ENCODE peak calls at places on chromosome 16, in four cellular contexts. F is H1, Z is HepG2, T is HCT116. C is an unnamed sample.
A peak's percentile ranks its signal among the peaks of the same experiment; 100 is the strongest.

GRCh38 chr16:8374586-8374985 is 215.7 kb downstream of the TMEM114 start:
- DNase-seq in Z (no peak), F (no peak), T (no peak), C (no peak)

GRCh38 chr16:12661656-12662172 is 142.0 kb downstream of the CPPED1 start:
- DNase-seq in F (peak; percentile 82), Z (peak; percentile 76), T (peak; percentile 6), C (peak; percentile 78)

GRCh38 chr16:3646348-3646920 is 8.1 kb upstream of the DNASE1 start:
- DNase-seq in T (peak; percentile 51), Z (peak; percentile 84), F (peak; percentile 41), C (no peak)

GRCh38 chr16:73432794-73433455 is 385.0 kb upstream of the ZFHX3 start:
- DNase-seq in T (no peak), F (no peak), Z (no peak), C (no peak)

GRCh38 chr16:50600582-50601283 is 52.5 kb downstream of the NKD1 start:
- DNase-seq in F (no peak), Z (peak; percentile 39), T (no peak), C (no peak)

GRCh38 chr16:68403177-68403576 is 45.1 kb downstream of the SMPD3 start:
- DNase-seq in F (no peak), T (no peak), Z (no peak), C (no peak)

GRCh38 chr16:19008245-19008644 is 24.5 kb downstream of the TMC7 start:
- DNase-seq in F (no peak), T (no peak), Z (peak; percentile 71), C (no peak)

GRCh38 chr16:85391175-85391707 is 221.9 kb upstream of the GSE1 start:
- DNase-seq in F (peak; percentile 33), Z (no peak), T (no peak), C (no peak)

GRCh38 chr16:59385953-59386352 is 651.8 kb upstream of the GOT2 start:
- DNase-seq in T (no peak), Z (no peak), F (no peak), C (no peak)

GRCh38 chr16:86882586-86883280 is 304.4 kb downstream of the FOXL1 start:
- DNase-seq in F (no peak), Z (no peak), T (no peak), C (no peak)

GRCh38 chr16:17397499-17397891 is 73.3 kb downstream of the XYLT1 start:
- DNase-seq in T (no peak), F (no peak), Z (peak; percentile 61), C (no peak)

GRCh38 chr16:82059983-82060421 is 24.9 kb downstream of the HSD17B2 start:
- DNase-seq in T (no peak), F (no peak), Z (peak; percentile 75), C (no peak)

GRCh38 chr16:17930280-17930679 is 406.3 kb downstream of the NPIPA8 start:
- DNase-seq in Z (no peak), T (no peak), F (no peak), C (no peak)

GRCh38 chr16:66070140-66070887 is 296.2 kb upstream of the CDH5 start:
- DNase-seq in T (no peak), F (no peak), Z (no peak), C (no peak)

GRCh38 chr16:57310801-57311200 is 26.3 kb upstream of the PLLP start:
- DNase-seq in F (no peak), T (no peak), Z (no peak), C (no peak)

GRCh38 chr16:19883296-19883951 is 1.2 kb downstream of the GPRC5B start:
- DNase-seq in F (peak; percentile 71), Z (no peak), T (no peak), C (no peak)

GRCh38 chr16:87864331-87864989 is 4.8 kb downstream of the SLC7A5 start:
- DNase-seq in Z (no peak), F (no peak), T (no peak), C (no peak)

GRCh38 chr16:12257926-12258561 is 281.5 kb downstream of the SNX29 start:
- DNase-seq in Z (peak; percentile 95), T (no peak), F (no peak), C (no peak)

GRCh38 chr16:81633147-81633619 is 145.9 kb upstream of the PLCG2 start:
- DNase-seq in Z (peak; percentile 16), T (no peak), F (peak; percentile 59), C (no peak)

GRCh38 chr16:24838554-24839266 is 7.1 kb upstream of the SLC5A11 start:
- DNase-seq in Z (peak; percentile 83), F (no peak), T (no peak), C (no peak)

GRCh38 chr16:29820730-29821662 is 734 bp downstream of the MVP start:
- DNase-seq in Z (no peak), T (no peak), F (no peak), C (no peak)

GRCh38 chr16:72921620-72922019 is 126.3 kb downstream of the ZFHX3 start:
- DNase-seq in T (no peak), Z (no peak), F (no peak), C (no peak)

GRCh38 chr16:73183678-73184092 is 135.8 kb upstream of the ZFHX3 start:
- DNase-seq in Z (no peak), T (no peak), F (no peak), C (no peak)

GRCh38 chr16:30896203-30896889 is at the start of gene CTF1:
- DNase-seq in F (peak; percentile 89), T (peak; percentile 65), Z (peak; percentile 39), C (peak; percentile 56)

GRCh38 chr16:30896890-30897730 is 696 bp downstream of the CTF1 start:
- DNase-seq in T (peak; percentile 86), F (peak; percentile 86), Z (peak; percentile 87), C (peak; percentile 90)

GRCh38 chr16:30893744-30894539 is at the start of gene BCL7C:
- DNase-seq in T (peak; percentile 65), Z (peak; percentile 90), F (peak; percentile 93), C (peak; percentile 76)

GRCh38 chr16:30894540-30895368 is 877 bp upstream of the BCL7C start:
- DNase-seq in F (no peak), Z (no peak), T (no peak), C (no peak)

GRCh38 chr16:30895592-30896202 is 717 bp upstream of the CTF1 start:
- DNase-seq in F (no peak), Z (no peak), T (peak; percentile 34), C (no peak)
- H3K4me3 ChIP-seq in F (peak overlapping the region; percentile 79), Z (peak overlapping the region; percentile 84), T (peak overlapping the region; percentile 79), C (peak overlapping the region; percentile 63)

GRCh38 chr16:79994413-79994812 is 393.9 kb upstream of the MAF start:
- DNase-seq in T (no peak), Z (no peak), F (no peak), C (peak; percentile 13)
- H3K27me3 ChIP-seq in T (no peaks in the 10 kb centered on the region), Z (no peaks in the 10 kb centered on the region), F (no peaks in the 10 kb centered on the region), C (no peaks in the 10 kb centered on the region)

GRCh38 chr16:78048319-78048718 is 26.0 kb downstream of the CLEC3A start:
- DNase-seq in T (no peak), Z (no peak), F (no peak), C (no peak)

GRCh38 chr16:78040396-78040795 is 18.0 kb downstream of the CLEC3A start:
- DNase-seq in Z (no peak), F (no peak), T (no peak), C (no peak)

GRCh38 chr16:78045865-78046581 is 23.7 kb downstream of the CLEC3A start:
- DNase-seq in F (peak; percentile 97), Z (peak; percentile 59), T (no peak), C (peak; percentile 85)
- TF ChIP-seq ZNF274 in F (no peak), Z (peak; percentile 99), T (no peak), C (no peak)

DNA sequence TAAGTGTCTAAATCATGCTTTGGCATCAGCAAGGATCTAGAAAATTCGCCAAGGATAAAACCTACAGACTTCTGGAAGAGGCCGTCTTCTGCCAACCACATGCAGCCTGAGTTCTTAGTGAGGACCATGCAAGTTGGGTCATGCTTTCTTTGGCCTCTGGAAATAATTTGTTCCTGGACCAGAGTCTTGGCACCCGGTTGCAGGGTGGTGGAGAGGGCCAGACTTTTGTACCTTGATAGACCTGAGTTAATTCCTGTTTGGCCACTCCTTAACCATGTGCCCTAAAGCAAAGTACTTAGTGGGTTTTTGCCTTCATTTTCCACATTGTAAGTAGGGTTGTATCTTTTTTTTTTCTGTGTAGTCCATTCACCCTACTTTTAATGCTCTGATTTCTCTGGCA is 283.4 kb upstream of the IRX5 start:
- DNase-seq in F (no peak), T (no peak), Z (no peak), C (no peak)
- H3K4me3 ChIP-seq in F (no peak overlapping the region), T (no peak overlapping the region), Z (no peak overlapping the region), C (no peak overlapping the region)

DNA sequence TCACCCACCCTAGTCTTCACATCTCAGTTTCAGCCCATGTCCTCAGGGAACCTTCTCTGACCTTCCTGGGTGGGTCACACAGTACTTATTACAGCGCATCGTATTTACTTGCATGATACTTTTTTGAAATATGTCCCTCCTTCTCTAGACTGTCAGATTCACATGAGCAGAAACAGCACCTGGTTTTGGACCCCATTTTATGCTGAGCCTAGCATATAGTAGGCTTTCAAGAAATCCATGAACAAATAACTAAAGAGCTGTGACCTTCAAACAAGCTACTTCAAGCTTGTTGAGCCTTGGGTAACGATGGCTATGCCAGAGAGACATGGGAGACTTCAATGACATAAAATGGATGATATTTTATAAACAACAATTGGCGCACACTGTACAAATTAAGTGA is 150.3 kb downstream of the GRIN2A start:
- DNase-seq in T (no peak), Z (no peak), F (no peak), C (no peak)
- H3K27me3 ChIP-seq in T (peaks cover 23% of the 10 kb centered on the region), Z (peaks cover 3% of the 10 kb centered on the region), F (no peaks in the 10 kb centered on the region), C (no peaks in the 10 kb centered on the region)

DNA sequence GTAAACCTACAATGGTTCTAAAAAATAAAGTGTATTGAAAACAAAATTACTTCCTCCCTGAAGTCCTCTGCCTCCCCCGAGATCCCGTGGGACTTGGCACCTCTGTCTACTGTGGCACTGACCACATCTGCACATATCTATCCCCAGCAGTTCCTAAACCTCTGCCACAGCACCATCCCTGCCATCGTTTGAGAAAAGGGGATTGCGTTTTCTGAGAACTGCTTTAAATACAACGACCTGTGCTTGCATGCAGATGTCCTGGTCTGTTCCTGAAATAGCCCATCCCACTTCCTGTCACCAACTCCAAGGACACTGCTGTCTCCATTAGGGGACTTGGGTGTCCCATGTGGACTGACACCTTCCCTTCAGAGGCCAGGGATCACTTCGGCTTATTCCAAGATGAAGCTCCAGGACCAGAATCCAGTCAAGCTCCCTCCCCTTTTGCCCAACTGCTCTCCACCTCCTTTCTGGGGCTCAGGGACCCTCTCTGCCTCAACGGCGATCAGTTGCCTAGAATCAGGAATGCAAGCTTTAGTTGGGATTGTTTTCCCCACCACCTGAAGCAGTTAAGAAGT is 20.6 kb downstream of the CBLN1 start:
- DNase-seq in F (no peak), T (no peak), Z (no peak), C (no peak)
- TF ChIP-seq ZNF274 in F (no peak), T (no peak), Z (no peak), C (no peak)